ENCODE peak calls at places on chromosome 18, in nine cellular contexts. U, Y, R, J, L, I, T, P and V are unnamed samples.

GRCh38 chr18:68418881-68419280 is 296.0 kb downstream of the TMX3 start:
- DNase-seq in U (no peak), Y (no peak), R (no peak), J (no peak), L (no peak), I (no peak), T (no peak), P (no peak), V (no peak)

GRCh38 chr18:23970161-23971153 is 44.1 kb upstream of the TTC39C start:
- DNase-seq in U (peak), Y (no peak), R (no peak), J (no peak), L (no peak), I (no peak), T (no peak), P (peak), V (no peak)

GRCh38 chr18:64115906-64116305 is 33.0 kb downstream of the LINC00305 start:
- DNase-seq in U (no peak), Y (no peak), R (no peak), J (no peak), L (no peak), I (no peak), T (no peak), P (no peak), V (no peak)

GRCh38 chr18:59787998-59788875 is 91.0 kb upstream of the CCBE1 start:
- DNase-seq in U (no peak), Y (no peak), R (no peak), J (no peak), L (no peak), I (peak), T (no peak), P (no peak), V (no peak)

GRCh38 chr18:63233334-63233733 is 86.2 kb downstream of the BCL2 start:
- DNase-seq in U (no peak), Y (no peak), R (no peak), J (no peak), L (no peak), I (no peak), T (no peak), P (no peak), V (no peak)

GRCh38 chr18:25795178-25795577 is 295.2 kb downstream of the SS18 start:
- DNase-seq in U (no peak), Y (no peak), R (no peak), J (no peak), L (no peak), I (no peak), T (no peak), P (no peak), V (no peak)

GRCh38 chr18:51151568-51152511 is 45.6 kb downstream of the MEX3C start:
- DNase-seq in U (peak), Y (no peak), R (no peak), J (no peak), L (no peak), I (no peak), T (no peak), P (peak), V (no peak)

GRCh38 chr18:3966985-3967856 is 487.9 kb downstream of the DLGAP1 start:
- DNase-seq in U (no peak), Y (no peak), R (no peak), J (no peak), L (no peak), I (peak), T (peak), P (no peak), V (no peak)

GRCh38 chr18:48827321-48828200 is 123.2 kb downstream of the SMAD7 start:
- DNase-seq in U (no peak), Y (peak), R (peak), J (no peak), L (peak), I (no peak), T (no peak), P (no peak), V (peak)